ENCODE peak calls at places on chromosome 2, in six cellular contexts. R is natural killer cell treated with Interleukin-12 subunit alpha and Interleukin-12 subunit beta and Interleukin-15 and Interleukin-18, amount 100 ng/mL, for 72 hours; L is Jurkat, Clone E6-1; A is kidney epithelial cell; B is SK-MEL-5; W is lung microvascular endothelial cell. U is an unnamed sample.
A peak's percentile ranks its signal among the peaks of the same experiment; 100 is the strongest.

GRCh38 chr2:101516833-101517690 is 42.1 kb upstream of the RFX8 start:
- DNase-seq in R (peak; percentile 58), L (peak; percentile 77), A (peak; percentile 82), B (no peak), W (peak; percentile 17), U (peak; percentile 81)

GRCh38 chr2:135378591-135378990 is 152.4 kb downstream of the ZRANB3 start:
- DNase-seq in R (no peak), L (no peak), A (no peak), B (no peak), W (no peak), U (no peak)

GRCh38 chr2:27624943-27625342 is 3.9 kb downstream of the CCDC121 start:
- DNase-seq in R (no peak), L (no peak), A (no peak), B (no peak), W (no peak), U (no peak)

GRCh38 chr2:226797289-226797988 is 2.2 kb downstream of the IRS1 start:
- DNase-seq in R (no peak), L (no peak), A (no peak), B (no peak), W (no peak), U (no peak)

GRCh38 chr2:28231110-28231621 is 161.5 kb upstream of the FOSL2 start:
- DNase-seq in R (no peak), L (no peak), A (no peak), B (no peak), W (no peak), U (peak; percentile 89)

GRCh38 chr2:11446733-11447248 is 19.2 kb downstream of the E2F6 start:
- DNase-seq in R (no peak), L (no peak), A (no peak), B (peak; percentile 74), W (peak; percentile 82), U (peak; percentile 86)

GRCh38 chr2:105454801-105455485 is 56.1 kb upstream of the FHL2 start:
- DNase-seq in R (no peak), L (no peak), A (peak; percentile 88), B (peak; percentile 49), W (peak; percentile 11), U (peak; percentile 84)

GRCh38 chr2:75822336-75822735 is 111.6 kb upstream of the GCFC2 start:
- DNase-seq in R (no peak), L (no peak), A (no peak), B (no peak), W (no peak), U (no peak)